ENCODE peak calls at places on chromosomes 2 and 18, in four cellular contexts. O is C1 segment of cervical spinal cord; U is central memory CD4-positive, alpha-beta T cell; G is NCI-H187. W is an unnamed sample.
A peak's percentile ranks its signal among the peaks of the same experiment; 100 is the strongest.

GRCh38 chr2:109535217-109535946 is 78.4 kb downstream of the SEPTIN10 start:
- DNase-seq in O (no peak), U (no peak), G (no peak), W (no peak)

GRCh38 chr2:209431701-209432100 is 7.9 kb downstream of the MAP2 start:
- DNase-seq in O (no peak), U (no peak), G (no peak), W (no peak)

GRCh38 chr2:134462791-134463725 is 209.2 kb downstream of the MGAT5 start:
- DNase-seq in O (no peak), U (no peak), G (no peak), W (no peak)

GRCh38 chr18:32549248-32549842 is 78.7 kb upstream of the GAREM1 start:
- DNase-seq in O (peak; percentile 18), U (peak; percentile 16), G (peak; percentile 39), W (peak; percentile 73)

GRCh38 chr2:164841719-164842623 is at the start of gene COBLL1:
- DNase-seq in O (peak; percentile 70), U (no peak), G (no peak), W (peak; percentile 72)

GRCh38 chr2:182891611-182892010 is 25.2 kb upstream of the FRZB start:
- DNase-seq in O (no peak), U (no peak), G (no peak), W (no peak)

GRCh38 chr2:38554973-38555595 is 47.6 kb downstream of the HNRNPLL start:
- DNase-seq in O (no peak), U (no peak), G (no peak), W (no peak)

GRCh38 chr2:222300725-222301295 is 2.0 kb upstream of the PAX3 start:
- DNase-seq in O (no peak), U (no peak), G (no peak), W (no peak)

GRCh38 chr2:40384714-40385113 is 67.2 kb downstream of the SLC8A1 start:
- DNase-seq in O (no peak), U (no peak), G (no peak), W (no peak)

W was measured in HAP-1.